ENCODE peak calls at places on chromosomes 2 and 18, in five cellular contexts. One of them, this sample, is unnamed.

GRCh38 chr2:70668911-70669310 is 99.1 kb downstream of the ADD2 start:
- DNase-seq in tibial nerve: no peak
- DNase-seq in GM13977: no peak
- DNase-seq in left cardiac atrium: no peak
- DNase-seq in amygdala: no peak
- DNase-seq in this sample: no peak

GRCh38 chr2:47174731-47175361 is 19.7 kb upstream of the STPG4 start:
- DNase-seq in tibial nerve: peak
- DNase-seq in GM13977: peak
- DNase-seq in left cardiac atrium: peak
- DNase-seq in amygdala: no peak
- DNase-seq in this sample: no peak

GRCh38 chr18:33802955-33803354 is 224.9 kb downstream of the ASXL3 start:
- DNase-seq in tibial nerve: no peak
- DNase-seq in GM13977: no peak
- DNase-seq in left cardiac atrium: no peak
- DNase-seq in amygdala: no peak
- DNase-seq in this sample: no peak

GRCh38 chr2:82795446-82795845 is 1663.6 kb downstream of the SUCLG1 start:
- DNase-seq in tibial nerve: no peak
- DNase-seq in GM13977: no peak
- DNase-seq in left cardiac atrium: no peak
- DNase-seq in amygdala: no peak
- DNase-seq in this sample: peak

GRCh38 chr2:217366246-217366645 is 506.4 kb upstream of the TNP1 start:
- DNase-seq in tibial nerve: no peak
- DNase-seq in GM13977: no peak
- DNase-seq in left cardiac atrium: no peak
- DNase-seq in amygdala: no peak
- DNase-seq in this sample: no peak

GRCh38 chr2:132581917-132582316 is 88.1 kb downstream of the LYPD1 start:
- DNase-seq in tibial nerve: no peak
- DNase-seq in GM13977: no peak
- DNase-seq in left cardiac atrium: no peak
- DNase-seq in amygdala: no peak
- DNase-seq in this sample: peak

GRCh38 chr2:215831296-215831913 is 181.9 kb downstream of the MREG start:
- DNase-seq in tibial nerve: peak
- DNase-seq in GM13977: peak
- DNase-seq in left cardiac atrium: peak
- DNase-seq in amygdala: no peak
- DNase-seq in this sample: no peak

GRCh38 chr2:132009874-132010521 is 151.8 kb downstream of the ANKRD30BL start:
- DNase-seq in tibial nerve: no peak
- DNase-seq in GM13977: no peak
- DNase-seq in left cardiac atrium: peak
- DNase-seq in amygdala: no peak
- DNase-seq in this sample: no peak

GRCh38 chr18:24985616-24986015 is 366.4 kb downstream of the ZNF521 start:
- DNase-seq in tibial nerve: no peak
- DNase-seq in GM13977: no peak
- DNase-seq in left cardiac atrium: no peak
- DNase-seq in amygdala: no peak
- DNase-seq in this sample: no peak

GRCh38 chr2:210816769-210817168 is 260.4 kb downstream of the CPS1 start:
- DNase-seq in tibial nerve: no peak
- DNase-seq in GM13977: no peak
- DNase-seq in left cardiac atrium: no peak
- DNase-seq in amygdala: no peak
- DNase-seq in this sample: no peak

GRCh38 chr2:199230091-199230490 is 227.6 kb downstream of the SATB2 start:
- DNase-seq in tibial nerve: no peak
- DNase-seq in GM13977: no peak
- DNase-seq in left cardiac atrium: no peak
- DNase-seq in amygdala: no peak
- DNase-seq in this sample: no peak

GRCh38 chr2:172097557-172098131 is 5.1 kb downstream of the DLX2 start:
- DNase-seq in tibial nerve: no peak
- DNase-seq in GM13977: peak
- DNase-seq in left cardiac atrium: no peak
- DNase-seq in amygdala: no peak
- DNase-seq in this sample: no peak

GRCh38 chr2:190136259-190136658 is 73.7 kb upstream of the MSTN start:
- DNase-seq in tibial nerve: no peak
- DNase-seq in GM13977: no peak
- DNase-seq in left cardiac atrium: no peak
- DNase-seq in amygdala: no peak
- DNase-seq in this sample: no peak

GRCh38 chr2:226489765-226490164 is 309.9 kb downstream of the IRS1 start:
- DNase-seq in tibial nerve: no peak
- DNase-seq in GM13977: peak
- DNase-seq in left cardiac atrium: no peak
- DNase-seq in amygdala: no peak
- DNase-seq in this sample: peak

GRCh38 chr2:158932246-158932645 is 36.2 kb upstream of the TANC1 start:
- DNase-seq in tibial nerve: no peak
- DNase-seq in GM13977: no peak
- DNase-seq in left cardiac atrium: no peak
- DNase-seq in amygdala: no peak
- DNase-seq in this sample: peak

GRCh38 chr2:74290466-74291216 is 52.6 kb downstream of the SLC4A5 start:
- DNase-seq in tibial nerve: no peak
- DNase-seq in GM13977: peak
- DNase-seq in left cardiac atrium: no peak
- DNase-seq in amygdala: no peak
- DNase-seq in this sample: no peak

GRCh38 chr2:127592761-127593227 is 53.2 kb upstream of the GPR17 start:
- DNase-seq in tibial nerve: no peak
- DNase-seq in GM13977: no peak
- DNase-seq in left cardiac atrium: no peak
- DNase-seq in amygdala: no peak
- DNase-seq in this sample: no peak

GRCh38 chr2:120470717-120471060 is 124.8 kb downstream of the INHBB start:
- DNase-seq in tibial nerve: peak
- DNase-seq in GM13977: no peak
- DNase-seq in left cardiac atrium: no peak
- DNase-seq in amygdala: no peak
- DNase-seq in this sample: no peak

GRCh38 chr18:12722731-12723130 is 19.9 kb downstream of the PSMG2 start:
- DNase-seq in tibial nerve: no peak
- DNase-seq in GM13977: no peak
- DNase-seq in left cardiac atrium: no peak
- DNase-seq in amygdala: no peak
- DNase-seq in this sample: no peak

GRCh38 chr2:238396663-238397062 is 30.1 kb upstream of the ASB1 start:
- DNase-seq in tibial nerve: no peak
- DNase-seq in GM13977: no peak
- DNase-seq in left cardiac atrium: no peak
- DNase-seq in amygdala: no peak
- DNase-seq in this sample: no peak

GRCh38 chr2:239234826-239235175 is 166.0 kb downstream of the HDAC4 start:
- DNase-seq in tibial nerve: no peak
- DNase-seq in GM13977: no peak
- DNase-seq in left cardiac atrium: no peak
- DNase-seq in amygdala: no peak
- DNase-seq in this sample: no peak

GRCh38 chr18:35968278-35968880 is 4.1 kb upstream of the RMP24 start:
- DNase-seq in tibial nerve: no peak
- DNase-seq in GM13977: no peak
- DNase-seq in left cardiac atrium: no peak
- DNase-seq in amygdala: no peak
- DNase-seq in this sample: no peak

GRCh38 chr2:112625474-112626114 is 20.1 kb upstream of the SLC20A1 start:
- DNase-seq in tibial nerve: no peak
- DNase-seq in GM13977: no peak
- DNase-seq in left cardiac atrium: no peak
- DNase-seq in amygdala: no peak
- DNase-seq in this sample: no peak

GRCh38 chr18:59848002-59848401 is 51.8 kb upstream of the PMAIP1 start:
- DNase-seq in tibial nerve: no peak
- DNase-seq in GM13977: peak
- DNase-seq in left cardiac atrium: no peak
- DNase-seq in amygdala: no peak
- DNase-seq in this sample: no peak

GRCh38 chr2:40497251-40497859 is 45.5 kb upstream of the SLC8A1 start:
- DNase-seq in tibial nerve: no peak
- DNase-seq in GM13977: no peak
- DNase-seq in left cardiac atrium: no peak
- DNase-seq in amygdala: no peak
- DNase-seq in this sample: no peak

GRCh38 chr18:77617681-77618080 is 368.0 kb downstream of the GALR1 start:
- DNase-seq in tibial nerve: no peak
- DNase-seq in GM13977: no peak
- DNase-seq in left cardiac atrium: no peak
- DNase-seq in amygdala: no peak
- DNase-seq in this sample: no peak

GRCh38 chr2:96116879-96117533 is 635 bp upstream of the ADRA2B start:
- DNase-seq in tibial nerve: no peak
- DNase-seq in GM13977: peak
- DNase-seq in left cardiac atrium: peak
- DNase-seq in amygdala: no peak
- DNase-seq in this sample: no peak

GRCh38 chr2:45283764-45284620 is 274.7 kb upstream of the SIX2 start:
- DNase-seq in tibial nerve: no peak
- DNase-seq in GM13977: no peak
- DNase-seq in left cardiac atrium: no peak
- DNase-seq in amygdala: no peak
- DNase-seq in this sample: peak

GRCh38 chr18:44742741-44743311 is 62.1 kb downstream of the SETBP1 start:
- DNase-seq in tibial nerve: peak
- DNase-seq in GM13977: no peak
- DNase-seq in left cardiac atrium: peak
- DNase-seq in amygdala: peak
- DNase-seq in this sample: peak

GRCh38 chr2:1627628-1628371 is 116.5 kb downstream of the PXDN start:
- DNase-seq in tibial nerve: no peak
- DNase-seq in GM13977: no peak
- DNase-seq in left cardiac atrium: no peak
- DNase-seq in amygdala: no peak
- DNase-seq in this sample: no peak

GRCh38 chr2:227479865-227480475 is 8.0 kb downstream of the AGFG1 start:
- DNase-seq in tibial nerve: no peak
- DNase-seq in GM13977: no peak
- DNase-seq in left cardiac atrium: no peak
- DNase-seq in amygdala: no peak
- DNase-seq in this sample: no peak

GRCh38 chr2:168722592-168722991 is 79.8 kb upstream of the NOSTRIN start:
- DNase-seq in tibial nerve: peak
- DNase-seq in GM13977: no peak
- DNase-seq in left cardiac atrium: peak
- DNase-seq in amygdala: no peak
- DNase-seq in this sample: peak

GRCh38 chr2:241110089-241110606 is 8.1 kb upstream of the MTERF4 start:
- DNase-seq in tibial nerve: no peak
- DNase-seq in GM13977: no peak
- DNase-seq in left cardiac atrium: no peak
- DNase-seq in amygdala: no peak
- DNase-seq in this sample: no peak

GRCh38 chr18:44178476-44178875 is 502.2 kb upstream of the SETBP1 start:
- DNase-seq in tibial nerve: no peak
- DNase-seq in GM13977: no peak
- DNase-seq in left cardiac atrium: peak
- DNase-seq in amygdala: no peak
- DNase-seq in this sample: no peak

This sample was measured in skeletal muscle cell.